ENCODE peak calls at places on chromosomes 2 and 18, in four cellular contexts. A is cerebellum; S is cardiac muscle cell; Z is activated T-cell treated with anti-CD3 and anti-CD28 coated beads, Interleukin-2, amount 50 U/mL, for 1 hour. V is an unnamed sample.

GRCh38 chr2:28869494-28870145 is 489 bp downstream of the TRMT61B start:
- DNase-seq in A (peak; percentile 5), S (peak; percentile 52), Z (no peak), V (peak; percentile 47)

GRCh38 chr2:207734636-207735512 is 23.4 kb downstream of the CCNYL1 start:
- DNase-seq in A (no peak), S (no peak), Z (no peak), V (no peak)

GRCh38 chr2:217976301-217976700 is 26.5 kb downstream of the TNS1 start:
- DNase-seq in A (no peak), S (no peak), Z (no peak), V (no peak)

GRCh38 chr2:127991742-127992141 is 36.1 kb downstream of the SAP130 start:
- DNase-seq in A (no peak), S (no peak), Z (no peak), V (no peak)

GRCh38 chr18:8890957-8891464 is 185.7 kb downstream of the MTCL1 start:
- DNase-seq in A (no peak), S (no peak), Z (no peak), V (no peak)

GRCh38 chr2:44071454-44072046 is 75.8 kb upstream of the LRPPRC start:
- DNase-seq in A (no peak), S (no peak), Z (no peak), V (no peak)

GRCh38 chr18:55647331-55647730 is 59.3 kb upstream of the TCF4 start:
- DNase-seq in A (no peak), S (no peak), Z (no peak), V (no peak)

GRCh38 chr2:45396671-45397070 is 214.4 kb downstream of the SRBD1 start:
- DNase-seq in A (no peak), S (no peak), Z (no peak), V (no peak)

GRCh38 chr2:35454966-35455638 is 900.5 kb upstream of the CRIM1 start:
- DNase-seq in A (no peak), S (no peak), Z (no peak), V (no peak)

GRCh38 chr18:11308499-11308898 is 159.1 kb upstream of the PIEZO2 start:
- DNase-seq in A (no peak), S (no peak), Z (no peak), V (no peak)

GRCh38 chr18:73780218-73780617 is 367.4 kb downstream of the FBXO15 start:
- DNase-seq in A (no peak), S (no peak), Z (no peak), V (no peak)

GRCh38 chr2:127609031-127609751 is 36.8 kb upstream of the GPR17 start:
- DNase-seq in A (no peak), S (no peak), Z (no peak), V (peak; percentile 17)

GRCh38 chr18:36706313-36706881 is 122.4 kb downstream of the TPGS2 start:
- DNase-seq in A (no peak), S (no peak), Z (no peak), V (no peak)

GRCh38 chr2:20065885-20066602 is 14.6 kb upstream of the LAPTM4A start:
- DNase-seq in A (peak; percentile 88), S (no peak), Z (no peak), V (no peak)

GRCh38 chr2:134683561-134684112 is 35.2 kb downstream of the TMEM163 start:
- DNase-seq in A (no peak), S (no peak), Z (no peak), V (no peak)

V was measured in D341Med.